ENCODE peak calls at places on chromosomes 11 and 22, in ten cellular contexts. One of them, this sample, is unnamed.

GRCh38 chr11:2709429-2709828 is 9.6 kb upstream of the KCNQ1OT1 start:
- DNase-seq in GM23338: no peak
- DNase-seq in KBM-7: peak; percentile 47
- DNase-seq in HTR-8/SVneo: no peak
- DNase-seq in Calu3: no peak
- DNase-seq in hippocampal formation: no peak
- DNase-seq in RPMI7951: no peak
- DNase-seq in esophagus squamous epithelium: no peak
- DNase-seq in astrocyte of the spinal cord: no peak
- DNase-seq in transverse colon: no peak
- DNase-seq in this sample: no peak

GRCh38 chr11:2196970-2197770 is 25.6 kb upstream of the TH start:
- DNase-seq in transverse colon: peak; percentile 83
- DNase-seq in esophagus squamous epithelium: no peak
- DNase-seq in KBM-7: peak; percentile 83
- DNase-seq in RPMI7951: peak; percentile 46
- DNase-seq in Calu3: peak; percentile 90
- DNase-seq in HTR-8/SVneo: peak; percentile 85
- DNase-seq in astrocyte of the spinal cord: peak; percentile 56
- DNase-seq in GM23338: peak; percentile 90
- DNase-seq in hippocampal formation: peak; percentile 23
- DNase-seq in this sample: peak; percentile 21

GRCh38 chr22:46043816-46044717 is 67.1 kb upstream of the WNT7B start:
- DNase-seq in GM23338: peak; percentile 68
- DNase-seq in astrocyte of the spinal cord: peak; percentile 36
- DNase-seq in KBM-7: peak; percentile 73
- DNase-seq in Calu3: no peak
- DNase-seq in esophagus squamous epithelium: no peak
- DNase-seq in transverse colon: peak; percentile 49
- DNase-seq in HTR-8/SVneo: no peak
- DNase-seq in hippocampal formation: no peak
- DNase-seq in RPMI7951: peak; percentile 22
- DNase-seq in this sample: peak; percentile 54

GRCh38 chr11:58503361-58503856 is 4.5 kb downstream of the OR5B21 start:
- DNase-seq in astrocyte of the spinal cord: no peak
- DNase-seq in esophagus squamous epithelium: no peak
- DNase-seq in transverse colon: no peak
- DNase-seq in GM23338: no peak
- DNase-seq in KBM-7: no peak
- DNase-seq in RPMI7951: no peak
- DNase-seq in HTR-8/SVneo: no peak
- DNase-seq in hippocampal formation: no peak
- DNase-seq in Calu3: no peak
- DNase-seq in this sample: no peak

GRCh38 chr22:36110306-36110791 is 50.2 kb downstream of the APOL3 start:
- DNase-seq in hippocampal formation: no peak
- DNase-seq in astrocyte of the spinal cord: no peak
- DNase-seq in KBM-7: no peak
- DNase-seq in esophagus squamous epithelium: no peak
- DNase-seq in transverse colon: no peak
- DNase-seq in RPMI7951: no peak
- DNase-seq in GM23338: peak; percentile 41
- DNase-seq in HTR-8/SVneo: peak; percentile 18
- DNase-seq in Calu3: no peak
- DNase-seq in this sample: no peak

GRCh38 chr22:29510542-29510941 is 30.5 kb downstream of the NEFH start:
- DNase-seq in Calu3: no peak
- DNase-seq in hippocampal formation: no peak
- DNase-seq in transverse colon: no peak
- DNase-seq in GM23338: no peak
- DNase-seq in astrocyte of the spinal cord: no peak
- DNase-seq in HTR-8/SVneo: no peak
- DNase-seq in RPMI7951: no peak
- DNase-seq in esophagus squamous epithelium: no peak
- DNase-seq in KBM-7: no peak
- DNase-seq in this sample: no peak

GRCh38 chr11:134630896-134631295 is 218.9 kb upstream of the B3GAT1 start:
- DNase-seq in Calu3: no peak
- DNase-seq in HTR-8/SVneo: no peak
- DNase-seq in KBM-7: no peak
- DNase-seq in hippocampal formation: no peak
- DNase-seq in esophagus squamous epithelium: no peak
- DNase-seq in astrocyte of the spinal cord: no peak
- DNase-seq in transverse colon: no peak
- DNase-seq in GM23338: no peak
- DNase-seq in RPMI7951: no peak
- DNase-seq in this sample: no peak

GRCh38 chr11:36744375-36745168 is 146.5 kb upstream of the RAG2 start:
- DNase-seq in hippocampal formation: peak; percentile 56
- DNase-seq in RPMI7951: peak; percentile 60
- DNase-seq in KBM-7: peak; percentile 67
- DNase-seq in Calu3: peak; percentile 70
- DNase-seq in transverse colon: peak; percentile 73
- DNase-seq in GM23338: peak; percentile 90
- DNase-seq in esophagus squamous epithelium: no peak
- DNase-seq in HTR-8/SVneo: peak; percentile 11
- DNase-seq in astrocyte of the spinal cord: peak; percentile 60
- DNase-seq in this sample: no peak

GRCh38 chr22:37045958-37046357 is 5.6 kb upstream of the KCTD17 start:
- DNase-seq in hippocampal formation: no peak
- DNase-seq in HTR-8/SVneo: peak; percentile 42
- DNase-seq in RPMI7951: peak; percentile 18
- DNase-seq in esophagus squamous epithelium: no peak
- DNase-seq in GM23338: peak; percentile 74
- DNase-seq in KBM-7: peak; percentile 64
- DNase-seq in transverse colon: no peak
- DNase-seq in astrocyte of the spinal cord: peak; percentile 29
- DNase-seq in Calu3: no peak
- DNase-seq in this sample: no peak

GRCh38 chr11:2036863-2037486 is 39.3 kb upstream of the H19 start:
- DNase-seq in KBM-7: no peak
- DNase-seq in HTR-8/SVneo: no peak
- DNase-seq in Calu3: no peak
- DNase-seq in GM23338: no peak
- DNase-seq in hippocampal formation: no peak
- DNase-seq in transverse colon: no peak
- DNase-seq in esophagus squamous epithelium: no peak
- DNase-seq in RPMI7951: no peak
- DNase-seq in astrocyte of the spinal cord: no peak
- DNase-seq in this sample: no peak

GRCh38 chr11:10348650-10349280 is 43.9 kb downstream of the ADM start:
- DNase-seq in esophagus squamous epithelium: no peak
- DNase-seq in RPMI7951: peak; percentile 73
- DNase-seq in GM23338: no peak
- DNase-seq in Calu3: peak; percentile 33
- DNase-seq in KBM-7: no peak
- DNase-seq in astrocyte of the spinal cord: peak; percentile 66
- DNase-seq in HTR-8/SVneo: no peak
- DNase-seq in hippocampal formation: no peak
- DNase-seq in transverse colon: no peak
- DNase-seq in this sample: no peak

GRCh38 chr22:38239101-38239761 is 33.6 kb downstream of the TMEM184B start:
- DNase-seq in hippocampal formation: peak; percentile 77
- DNase-seq in HTR-8/SVneo: peak; percentile 64
- DNase-seq in transverse colon: no peak
- DNase-seq in KBM-7: no peak
- DNase-seq in RPMI7951: peak; percentile 63
- DNase-seq in esophagus squamous epithelium: no peak
- DNase-seq in Calu3: peak; percentile 70
- DNase-seq in GM23338: no peak
- DNase-seq in astrocyte of the spinal cord: peak; percentile 83
- DNase-seq in this sample: no peak

GRCh38 chr11:69355346-69355940 is 61.5 kb downstream of the MYEOV start:
- DNase-seq in astrocyte of the spinal cord: no peak
- DNase-seq in HTR-8/SVneo: no peak
- DNase-seq in transverse colon: no peak
- DNase-seq in esophagus squamous epithelium: no peak
- DNase-seq in GM23338: no peak
- DNase-seq in RPMI7951: no peak
- DNase-seq in KBM-7: no peak
- DNase-seq in Calu3: no peak
- DNase-seq in hippocampal formation: no peak
- DNase-seq in this sample: no peak

GRCh38 chr11:5343474-5344335 is at the start of gene OR51B5:
- DNase-seq in Calu3: no peak
- DNase-seq in hippocampal formation: no peak
- DNase-seq in HTR-8/SVneo: no peak
- DNase-seq in GM23338: no peak
- DNase-seq in transverse colon: no peak
- DNase-seq in KBM-7: no peak
- DNase-seq in astrocyte of the spinal cord: no peak
- DNase-seq in RPMI7951: no peak
- DNase-seq in esophagus squamous epithelium: no peak
- DNase-seq in this sample: no peak